ENCODE peak calls at places on chromosomes 5 and 9, in five cellular contexts. S is stomach, M is left ventricle myocardium inferior, Z is fibroblast of lung, P is GM23248. X is an unnamed sample.

GRCh38 chr5:44426944-44427343 is 37.7 kb upstream of the FGF10 start:
- DNase-seq in S (no peak), M (no peak), P (no peak), Z (no peak), X (no peak)

GRCh38 chr5:109805882-109806281 is 116.2 kb downstream of the MAN2A1 start:
- DNase-seq in M (no peak), Z (no peak), S (no peak), P (no peak), X (peak)

GRCh38 chr5:54518146-54519082 is 855 bp downstream of the SNX18 start:
- DNase-seq in Z (peak), S (peak), M (peak), P (peak), X (peak)

GRCh38 chr9:123402981-123403509 is 47.0 kb downstream of the CRB2 start:
- DNase-seq in S (no peak), M (no peak), Z (no peak), P (no peak), X (no peak)

GRCh38 chr5:170490381-170490780 is 13.4 kb upstream of the KCNIP1 start:
- DNase-seq in P (no peak), M (no peak), Z (no peak), S (no peak), X (no peak)

GRCh38 chr5:123673107-123673506 is 161.1 kb downstream of the CSNK1G3 start:
- DNase-seq in P (peak), M (no peak), Z (no peak), S (no peak), X (no peak)

GRCh38 chr9:81459591-81459990 is 229.8 kb downstream of the TLE1 start:
- DNase-seq in P (no peak), Z (no peak), S (no peak), M (no peak), X (no peak)

GRCh38 chr5:157857821-157858526 is 971 bp downstream of the CLINT1 start:
- DNase-seq in P (peak), M (no peak), S (no peak), Z (peak), X (no peak)

GRCh38 chr9:90698874-90699440 is 56.3 kb upstream of the DIRAS2 start:
- DNase-seq in Z (no peak), M (no peak), S (no peak), P (no peak), X (no peak)

GRCh38 chr9:116208417-116209232 is 55.0 kb downstream of the PAPPA start:
- DNase-seq in M (no peak), P (peak), S (no peak), Z (peak), X (no peak)

GRCh38 chr5:35246928-35247644 is 16.8 kb upstream of the PRLR start:
- DNase-seq in M (peak), P (peak), S (peak), Z (peak), X (no peak)

DNA sequence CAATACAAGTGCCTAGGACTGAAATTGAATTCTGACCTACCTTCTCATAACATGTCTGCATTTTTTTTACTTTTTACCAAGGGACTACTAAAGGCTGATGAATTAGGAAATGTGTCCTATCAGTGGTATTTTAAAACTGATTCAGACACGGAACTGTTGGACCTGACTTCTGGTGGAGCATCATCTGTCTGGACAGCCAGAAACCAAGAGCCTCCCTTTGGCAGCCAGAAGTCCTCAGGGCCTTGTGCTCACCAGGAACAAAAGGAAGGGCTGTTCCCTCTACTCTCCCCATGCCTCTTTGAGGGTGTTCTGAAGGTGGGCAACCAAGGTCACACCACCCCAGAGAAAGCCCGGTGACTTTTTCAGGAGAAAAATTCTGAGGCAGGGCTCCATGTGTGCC is 143.5 kb downstream of the SCAMP1 start:
- DNase-seq in Z (peak), M (no peak), S (no peak), P (peak), X (no peak)
- H3K27ac ChIP-seq in Z (peak), M (peak), S (peak), P (peak), X (no peak)

DNA sequence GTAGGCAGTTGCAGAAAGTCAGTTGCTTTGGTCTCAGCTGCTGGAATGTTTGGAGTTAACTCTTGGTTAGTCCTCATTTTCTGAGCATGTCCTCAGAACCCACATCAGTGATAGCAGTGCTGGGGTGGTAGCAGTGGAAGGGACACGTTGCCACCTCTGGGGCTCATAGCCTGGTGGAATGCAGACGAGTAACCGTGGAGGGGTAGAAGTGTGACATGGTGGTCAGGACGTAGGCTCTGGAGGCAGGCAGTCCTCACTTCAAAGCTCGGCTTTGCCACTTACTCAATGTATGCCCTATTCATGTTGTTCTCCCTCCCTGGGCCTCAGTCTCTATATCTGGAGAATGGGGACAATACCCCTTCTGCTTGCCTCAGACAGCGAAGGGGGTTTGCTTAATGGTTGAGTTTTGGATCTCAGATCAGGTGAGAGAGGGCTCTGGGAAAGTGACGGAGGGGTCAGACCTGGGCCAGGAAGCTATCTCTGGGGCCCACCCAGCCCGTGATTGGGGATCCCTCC is 62.8 kb downstream of the RGS3 start:
- DNase-seq in Z (no peak), P (no peak), S (no peak), M (no peak), X (no peak)
- H3K27ac ChIP-seq in Z (no peak), P (no peak), S (peak), M (peak), X (peak)

GRCh38 chr5:126354012-126354856 is 69.0 kb upstream of the GRAMD2B start:
- DNase-seq in S (no peak), M (no peak), P (peak), Z (peak), X (no peak)
- H3K27ac ChIP-seq in S (peak), M (peak), P (peak), Z (peak), X (peak)

GRCh38 chr5:98328015-98328414 is 445.4 kb upstream of the RGMB start:
- DNase-seq in M (no peak), Z (no peak), P (no peak), S (no peak), X (no peak)
- H3K27ac ChIP-seq in M (no peak), Z (no peak), P (no peak), S (no peak), X (no peak)

GRCh38 chr5:10308844-10309243 is 1.1 kb upstream of the CMBL start:
- DNase-seq in S (no peak), P (no peak), Z (no peak), M (no peak), X (no peak)
- H3K27ac ChIP-seq in S (no peak), P (no peak), Z (no peak), M (no peak), X (no peak)

GRCh38 chr5:93599427-93600146 is 16.6 kb downstream of the NR2F1 start:
- DNase-seq in P (no peak), M (no peak), S (no peak), Z (peak), X (no peak)
- H3K27ac ChIP-seq in P (no peak), M (no peak), S (no peak), Z (peak), X (no peak)

GRCh38 chr9:95007470-95007869 is 281.0 kb downstream of the AOPEP start:
- DNase-seq in S (no peak), P (peak), M (no peak), Z (peak), X (no peak)
- H3K27ac ChIP-seq in S (peak), P (peak), M (peak), Z (peak), X (peak)

DNA sequence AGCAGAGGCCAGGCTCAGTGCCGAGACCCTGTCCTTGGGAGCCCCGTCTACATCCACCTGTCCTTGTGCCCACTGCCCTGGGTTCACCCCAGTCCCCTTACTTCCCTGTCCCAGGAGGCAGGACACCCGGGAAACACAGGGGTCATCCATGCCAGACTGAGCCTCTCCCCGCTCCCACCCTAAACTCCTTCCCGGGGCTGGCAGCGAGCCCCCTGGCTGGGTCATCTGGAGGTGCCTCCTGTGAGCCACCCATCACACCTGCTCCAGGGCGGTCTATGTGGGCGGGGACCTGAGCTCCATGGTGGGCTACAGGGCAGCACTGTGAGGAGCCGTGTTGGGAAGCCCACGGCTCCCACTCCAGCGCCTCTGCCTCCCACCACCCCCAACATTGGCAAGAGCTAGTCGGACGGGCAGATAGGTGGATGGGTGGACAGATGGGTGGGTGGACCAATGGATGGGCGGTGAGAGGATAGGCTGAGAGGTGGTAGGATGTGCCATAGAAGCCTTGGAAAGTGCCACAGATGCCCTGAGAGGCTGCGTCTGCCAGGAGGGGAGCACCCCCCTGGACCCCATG is 42.5 kb upstream of the RXRA start:
- DNase-seq in S (no peak), Z (no peak), P (no peak), M (no peak), X (no peak)
- H3K27ac ChIP-seq in S (peak), Z (no peak), P (no peak), M (peak), X (peak)